ENCODE peak calls at places on chromosomes 4 and X, in six cellular contexts. R is RKO, P is A172, Y is NCI-H1436 treated with DMSO at 0.1 percent for 48 hours, N is GM13976, X is anterior cingulate cortex. I is an unnamed sample.

GRCh38 chrX:130171446-130172126 is at the start of gene RAB33A:
- DNase-seq in R (no peak), P (no peak), Y (no peak), N (peak; percentile 50), X (peak; percentile 78), I (no peak)

GRCh38 chr4:140756292-140757219 is at the start of gene TBC1D9:
- DNase-seq in R (no peak), P (peak; percentile 88), Y (no peak), N (peak; percentile 50), X (peak; percentile 45), I (peak; percentile 81)

GRCh38 chr4:69773443-69773842 is 13.0 kb upstream of the SULT1B1 start:
- DNase-seq in R (no peak), P (peak; percentile 4), Y (no peak), N (no peak), X (no peak), I (no peak)

GRCh38 chr4:48478273-48478672 is 4.9 kb upstream of the SLC10A4 start:
- DNase-seq in R (no peak), P (no peak), Y (no peak), N (no peak), X (no peak), I (no peak)

GRCh38 chrX:118726887-118727685 is at the start of gene IL13RA1:
- DNase-seq in R (peak; percentile 78), P (peak; percentile 56), Y (peak; percentile 35), N (peak; percentile 62), X (peak; percentile 35), I (no peak)

GRCh38 chr4:168124008-168124641 is 31.8 kb downstream of the ANXA10 start:
- DNase-seq in R (peak; percentile 20), P (peak; percentile 14), Y (no peak), N (no peak), X (no peak), I (no peak)

GRCh38 chr4:186074189-186074588 is 5.2 kb downstream of the TLR3 start:
- DNase-seq in R (no peak), P (no peak), Y (no peak), N (no peak), X (peak; percentile 27), I (no peak)

GRCh38 chr4:108804648-108805273 is 41.9 kb upstream of the ETNPPL start:
- DNase-seq in R (no peak), P (no peak), Y (no peak), N (no peak), X (no peak), I (peak; percentile 94)

GRCh38 chr4:124757121-124757520 is 44.6 kb upstream of the ANKRD50 start:
- DNase-seq in R (peak; percentile 3), P (no peak), Y (no peak), N (no peak), X (no peak), I (no peak)

GRCh38 chrX:41313419-41313818 is 20.5 kb upstream of the DDX3X start:
- DNase-seq in R (peak; percentile 65), P (peak; percentile 67), Y (no peak), N (no peak), X (no peak), I (no peak)

GRCh38 chrX:132271330-132271729 is 52.1 kb upstream of the RAP2C start:
- DNase-seq in R (no peak), P (no peak), Y (no peak), N (no peak), X (no peak), I (no peak)

GRCh38 chr4:79881407-79881806 is 191.6 kb downstream of the ANTXR2 start:
- DNase-seq in R (no peak), P (no peak), Y (no peak), N (no peak), X (no peak), I (no peak)

GRCh38 chr4:70623301-70623700 is 5.2 kb upstream of the ENAM start:
- DNase-seq in R (no peak), P (no peak), Y (no peak), N (no peak), X (no peak), I (no peak)

GRCh38 chr4:60116592-60116991 is 1083.5 kb upstream of the ADGRL3 start:
- DNase-seq in R (no peak), P (no peak), Y (no peak), N (no peak), X (no peak), I (no peak)

GRCh38 chr4:174516794-174517193 is 5.5 kb downstream of the HPGD start:
- DNase-seq in R (no peak), P (no peak), Y (no peak), N (no peak), X (no peak), I (no peak)

GRCh38 chr4:86482851-86483490 is 111.1 kb upstream of the PTPN13 start:
- DNase-seq in R (peak; percentile 15), P (peak; percentile 22), Y (no peak), N (no peak), X (no peak), I (no peak)

GRCh38 chrX:12701625-12702024 is 89.6 kb upstream of the PRPS2 start:
- DNase-seq in R (peak; percentile 74), P (peak; percentile 84), Y (no peak), N (peak; percentile 33), X (peak; percentile 4), I (peak; percentile 78)

GRCh38 chrX:14697453-14697852 is 168.1 kb downstream of the GLRA2 start:
- DNase-seq in R (peak; percentile 71), P (peak; percentile 54), Y (no peak), N (peak; percentile 9), X (no peak), I (peak; percentile 6)

GRCh38 chr4:160299608-160300007 is 1196.7 kb downstream of the RAPGEF2 start:
- DNase-seq in R (no peak), P (no peak), Y (no peak), N (no peak), X (no peak), I (no peak)

GRCh38 chr4:138689182-138689546 is 326.4 kb upstream of the NOCT start:
- DNase-seq in R (no peak), P (no peak), Y (no peak), N (no peak), X (no peak), I (no peak)

GRCh38 chrX:38212246-38212645 is 8.4 kb downstream of the SRPX start:
- DNase-seq in R (no peak), P (no peak), Y (no peak), N (no peak), X (no peak), I (no peak)

GRCh38 chrX:56787734-56788152 is 58.7 kb downstream of the NBDY start:
- DNase-seq in R (no peak), P (no peak), Y (no peak), N (no peak), X (no peak), I (no peak)

GRCh38 chr4:6751611-6752485 is 30.7 kb upstream of the KIAA0232 start:
- DNase-seq in R (no peak), P (no peak), Y (no peak), N (no peak), X (no peak), I (no peak)

GRCh38 chr4:56870927-56871326 is 36.8 kb upstream of the REST start:
- DNase-seq in R (no peak), P (no peak), Y (no peak), N (no peak), X (no peak), I (peak; percentile 18)